ENCODE peak calls at places on chromosome 1, in five cellular contexts. One of them, this sample, is unnamed.

GRCh38 chr1:204077979-204078696 is 5.2 kb downstream of the SOX13 start:
- DNase-seq in GM13976: no peak
- DNase-seq in HFF-Myc: no peak
- DNase-seq in GM06990: no peak
- DNase-seq in psoas muscle: no peak
- DNase-seq in this sample: no peak

GRCh38 chr1:147549526-147549925 is 8.2 kb downstream of the BCL9 start:
- DNase-seq in GM13976: no peak
- DNase-seq in HFF-Myc: no peak
- DNase-seq in GM06990: no peak
- DNase-seq in psoas muscle: no peak
- DNase-seq in this sample: no peak

GRCh38 chr1:111665527-111665926 is 45.9 kb downstream of the RAP1A start:
- DNase-seq in GM13976: no peak
- DNase-seq in HFF-Myc: no peak
- DNase-seq in GM06990: no peak
- DNase-seq in psoas muscle: no peak
- DNase-seq in this sample: no peak

GRCh38 chr1:201463071-201463552 is 5.9 kb downstream of the PHLDA3 start:
- DNase-seq in GM13976: no peak
- DNase-seq in HFF-Myc: no peak
- DNase-seq in GM06990: no peak
- DNase-seq in psoas muscle: peak
- DNase-seq in this sample: no peak

GRCh38 chr1:69073176-69073575 is 494.5 kb upstream of the LRRC7 start:
- DNase-seq in GM13976: no peak
- DNase-seq in HFF-Myc: no peak
- DNase-seq in GM06990: no peak
- DNase-seq in psoas muscle: no peak
- DNase-seq in this sample: no peak

GRCh38 chr1:56758135-56758534 is 61.1 kb downstream of the FYB2 start:
- DNase-seq in GM13976: no peak
- DNase-seq in HFF-Myc: no peak
- DNase-seq in GM06990: no peak
- DNase-seq in psoas muscle: peak
- DNase-seq in this sample: no peak

GRCh38 chr1:246035060-246035531 is 472.0 kb downstream of the SMYD3 start:
- DNase-seq in GM13976: no peak
- DNase-seq in HFF-Myc: no peak
- DNase-seq in GM06990: no peak
- DNase-seq in psoas muscle: no peak
- DNase-seq in this sample: no peak

GRCh38 chr1:248828845-248829244 is 3.1 kb upstream of the SH3BP5L start:
- DNase-seq in GM13976: no peak
- DNase-seq in HFF-Myc: no peak
- DNase-seq in GM06990: no peak
- DNase-seq in psoas muscle: no peak
- DNase-seq in this sample: no peak

GRCh38 chr1:15788624-15789301 is 18.7 kb downstream of the UQCRHL start:
- DNase-seq in GM13976: peak
- DNase-seq in HFF-Myc: no peak
- DNase-seq in GM06990: no peak
- DNase-seq in psoas muscle: no peak
- DNase-seq in this sample: no peak

DNA sequence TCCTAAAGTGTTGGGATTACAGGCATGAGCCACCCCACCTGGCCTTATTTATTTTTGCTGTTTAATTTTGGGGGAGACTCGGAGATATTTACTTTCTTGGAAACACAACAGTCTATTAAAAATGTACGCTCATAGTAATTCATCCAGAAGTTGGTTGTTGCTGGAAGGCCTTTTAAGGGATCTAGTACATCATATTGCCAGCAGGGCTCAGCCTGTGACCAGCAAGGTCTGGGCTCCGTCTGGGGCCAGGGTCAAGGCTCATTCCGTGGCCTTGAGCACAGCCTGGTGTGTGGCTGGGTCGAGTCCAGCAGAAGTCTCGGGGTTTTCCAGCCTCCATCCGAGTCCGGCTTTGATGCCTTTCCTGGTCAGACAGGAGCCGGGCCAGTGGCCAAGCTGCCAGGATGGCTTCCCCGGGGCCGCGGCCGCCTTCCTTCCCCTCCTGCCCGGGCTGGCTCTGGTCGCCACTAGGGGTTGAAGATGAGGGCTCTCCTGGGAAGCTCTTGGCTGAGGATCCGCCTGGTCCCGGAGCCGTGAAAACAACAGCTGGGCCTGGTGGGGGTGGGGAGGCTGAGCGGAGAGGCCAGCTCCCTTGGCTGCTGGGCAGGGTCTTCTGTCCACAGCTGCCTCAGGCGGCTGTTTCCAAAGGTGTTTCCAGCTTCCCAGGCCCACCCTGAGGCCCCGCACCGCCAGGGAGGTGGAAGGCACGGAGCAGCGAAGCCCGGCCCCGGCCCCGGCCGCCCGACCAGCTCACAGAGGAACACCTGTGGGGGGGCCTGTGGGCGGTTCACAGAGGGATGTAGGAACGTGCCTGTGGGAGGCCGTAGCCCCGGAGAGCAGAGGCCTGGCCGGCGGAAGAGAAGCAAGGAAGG is 5.1 kb upstream of the VWA1 start:
- DNase-seq in GM13976: no peak
- DNase-seq in HFF-Myc: no peak
- DNase-seq in GM06990: no peak
- DNase-seq in psoas muscle: peak
- DNase-seq in this sample: peak
- TF ChIP-seq CTCF in GM13976: no peak
- TF ChIP-seq CTCF in HFF-Myc: no peak
- TF ChIP-seq CTCF in GM06990: no peak
- TF ChIP-seq CTCF in psoas muscle: no peak
- TF ChIP-seq CTCF in this sample: peak

GRCh38 chr1:181152892-181153633 is 64.6 kb downstream of the IER5 start:
- DNase-seq in GM13976: peak
- DNase-seq in HFF-Myc: no peak
- DNase-seq in GM06990: peak
- DNase-seq in psoas muscle: peak
- DNase-seq in this sample: no peak
- TF ChIP-seq CTCF in GM13976: peak
- TF ChIP-seq CTCF in HFF-Myc: no peak
- TF ChIP-seq CTCF in GM06990: peak
- TF ChIP-seq CTCF in psoas muscle: peak
- TF ChIP-seq CTCF in this sample: peak

GRCh38 chr1:231183875-231184590 is 22.2 kb downstream of the TRIM67 start:
- DNase-seq in GM13976: no peak
- DNase-seq in HFF-Myc: no peak
- DNase-seq in GM06990: no peak
- DNase-seq in psoas muscle: no peak
- DNase-seq in this sample: no peak
- TF ChIP-seq CTCF in GM13976: no peak
- TF ChIP-seq CTCF in HFF-Myc: no peak
- TF ChIP-seq CTCF in GM06990: no peak
- TF ChIP-seq CTCF in psoas muscle: no peak
- TF ChIP-seq CTCF in this sample: no peak

DNA sequence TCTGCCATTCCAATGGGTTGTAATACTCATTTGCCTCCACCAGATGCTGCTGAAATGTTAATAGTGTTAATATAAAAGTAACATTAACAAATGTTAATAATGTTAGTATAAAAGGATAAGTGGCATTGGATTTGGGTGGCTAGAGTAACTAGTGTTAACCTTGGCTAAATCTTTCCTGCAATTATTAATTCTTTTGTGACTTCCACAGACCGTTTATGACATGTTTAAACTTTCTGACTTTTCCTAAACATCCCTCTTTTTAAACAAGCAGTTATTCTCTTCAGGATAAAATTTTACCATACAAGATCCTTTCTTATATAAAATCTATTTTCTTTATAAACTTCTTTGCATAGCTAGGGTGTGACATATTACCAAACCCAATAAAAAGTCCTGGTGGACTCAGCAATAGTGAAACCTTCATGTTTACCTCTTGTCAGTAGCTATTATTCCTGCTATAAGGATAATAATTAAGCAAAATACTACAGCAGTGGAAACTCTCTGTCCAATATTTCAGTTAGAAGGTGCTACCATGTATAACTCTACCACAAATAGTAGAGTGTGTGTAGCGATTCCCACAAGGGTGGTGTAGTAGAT is 41.5 kb downstream of the CCDC30 start:
- DNase-seq in GM13976: no peak
- DNase-seq in HFF-Myc: no peak
- DNase-seq in GM06990: no peak
- DNase-seq in psoas muscle: no peak
- DNase-seq in this sample: no peak
- TF ChIP-seq CTCF in GM13976: no peak
- TF ChIP-seq CTCF in HFF-Myc: no peak
- TF ChIP-seq CTCF in GM06990: no peak
- TF ChIP-seq CTCF in psoas muscle: no peak
- TF ChIP-seq CTCF in this sample: no peak

This sample was measured in chondrocyte.